ENCODE peak calls at places on chromosomes 16 and 17, in eight cellular contexts. One of them, this sample, is unnamed.

GRCh38 chr17:51044964-51045363 is 75.7 kb downstream of the SPAG9 start:
- DNase-seq in OCI-LY7: no peak
- DNase-seq in BJ: no peak
- DNase-seq in IMR-90: no peak
- DNase-seq in left lung: no peak
- DNase-seq in retinal pigment epithelial cell: no peak
- DNase-seq in AG04450: no peak
- DNase-seq in MM.1S: no peak
- DNase-seq in this sample: no peak

GRCh38 chr17:16926591-16927451 is 45.1 kb downstream of the TNFRSF13B start:
- DNase-seq in OCI-LY7: no peak
- DNase-seq in BJ: no peak
- DNase-seq in IMR-90: no peak
- DNase-seq in left lung: peak
- DNase-seq in retinal pigment epithelial cell: no peak
- DNase-seq in AG04450: no peak
- DNase-seq in MM.1S: no peak
- DNase-seq in this sample: no peak

GRCh38 chr17:27294689-27295630 is 1.0 kb downstream of the WSB1 start:
- DNase-seq in OCI-LY7: peak
- DNase-seq in BJ: no peak
- DNase-seq in IMR-90: peak
- DNase-seq in left lung: peak
- DNase-seq in retinal pigment epithelial cell: peak
- DNase-seq in AG04450: no peak
- DNase-seq in MM.1S: peak
- DNase-seq in this sample: peak

GRCh38 chr17:39209317-39210092 is 9.4 kb downstream of the RPL19 start:
- DNase-seq in OCI-LY7: peak
- DNase-seq in BJ: no peak
- DNase-seq in IMR-90: peak
- DNase-seq in left lung: peak
- DNase-seq in retinal pigment epithelial cell: no peak
- DNase-seq in AG04450: no peak
- DNase-seq in MM.1S: no peak
- DNase-seq in this sample: no peak

GRCh38 chr17:27244481-27245223 is 49.3 kb upstream of the WSB1 start:
- DNase-seq in OCI-LY7: no peak
- DNase-seq in BJ: peak
- DNase-seq in IMR-90: peak
- DNase-seq in left lung: peak
- DNase-seq in retinal pigment epithelial cell: no peak
- DNase-seq in AG04450: peak
- DNase-seq in MM.1S: no peak
- DNase-seq in this sample: no peak

GRCh38 chr17:42340691-42341127 is 47.5 kb downstream of the STAT3 start:
- DNase-seq in OCI-LY7: no peak
- DNase-seq in BJ: no peak
- DNase-seq in IMR-90: no peak
- DNase-seq in left lung: no peak
- DNase-seq in retinal pigment epithelial cell: no peak
- DNase-seq in AG04450: no peak
- DNase-seq in MM.1S: peak
- DNase-seq in this sample: no peak

GRCh38 chr17:72518810-72519597 is 398.2 kb downstream of the SOX9 start:
- DNase-seq in OCI-LY7: no peak
- DNase-seq in BJ: no peak
- DNase-seq in IMR-90: no peak
- DNase-seq in left lung: no peak
- DNase-seq in retinal pigment epithelial cell: no peak
- DNase-seq in AG04450: no peak
- DNase-seq in MM.1S: no peak
- DNase-seq in this sample: no peak

GRCh38 chr16:70658921-70659320 is 12.6 kb downstream of the IL34 start:
- DNase-seq in OCI-LY7: no peak
- DNase-seq in BJ: no peak
- DNase-seq in IMR-90: no peak
- DNase-seq in left lung: no peak
- DNase-seq in retinal pigment epithelial cell: no peak
- DNase-seq in AG04450: no peak
- DNase-seq in MM.1S: no peak
- DNase-seq in this sample: no peak

GRCh38 chr16:89319883-89320716 is 102.6 kb downstream of the ZNF778 start:
- DNase-seq in OCI-LY7: no peak
- DNase-seq in BJ: no peak
- DNase-seq in IMR-90: peak
- DNase-seq in left lung: no peak
- DNase-seq in retinal pigment epithelial cell: no peak
- DNase-seq in AG04450: no peak
- DNase-seq in MM.1S: peak
- DNase-seq in this sample: peak

GRCh38 chr17:38735161-38735997 is 5.2 kb downstream of the CISD3 start:
- DNase-seq in OCI-LY7: peak
- DNase-seq in BJ: no peak
- DNase-seq in IMR-90: no peak
- DNase-seq in left lung: peak
- DNase-seq in retinal pigment epithelial cell: no peak
- DNase-seq in AG04450: no peak
- DNase-seq in MM.1S: peak
- DNase-seq in this sample: no peak

GRCh38 chr17:64209983-64210382 is 53.1 kb downstream of the TEX2 start:
- DNase-seq in OCI-LY7: no peak
- DNase-seq in BJ: no peak
- DNase-seq in IMR-90: no peak
- DNase-seq in left lung: no peak
- DNase-seq in retinal pigment epithelial cell: no peak
- DNase-seq in AG04450: no peak
- DNase-seq in MM.1S: no peak
- DNase-seq in this sample: no peak

DNA sequence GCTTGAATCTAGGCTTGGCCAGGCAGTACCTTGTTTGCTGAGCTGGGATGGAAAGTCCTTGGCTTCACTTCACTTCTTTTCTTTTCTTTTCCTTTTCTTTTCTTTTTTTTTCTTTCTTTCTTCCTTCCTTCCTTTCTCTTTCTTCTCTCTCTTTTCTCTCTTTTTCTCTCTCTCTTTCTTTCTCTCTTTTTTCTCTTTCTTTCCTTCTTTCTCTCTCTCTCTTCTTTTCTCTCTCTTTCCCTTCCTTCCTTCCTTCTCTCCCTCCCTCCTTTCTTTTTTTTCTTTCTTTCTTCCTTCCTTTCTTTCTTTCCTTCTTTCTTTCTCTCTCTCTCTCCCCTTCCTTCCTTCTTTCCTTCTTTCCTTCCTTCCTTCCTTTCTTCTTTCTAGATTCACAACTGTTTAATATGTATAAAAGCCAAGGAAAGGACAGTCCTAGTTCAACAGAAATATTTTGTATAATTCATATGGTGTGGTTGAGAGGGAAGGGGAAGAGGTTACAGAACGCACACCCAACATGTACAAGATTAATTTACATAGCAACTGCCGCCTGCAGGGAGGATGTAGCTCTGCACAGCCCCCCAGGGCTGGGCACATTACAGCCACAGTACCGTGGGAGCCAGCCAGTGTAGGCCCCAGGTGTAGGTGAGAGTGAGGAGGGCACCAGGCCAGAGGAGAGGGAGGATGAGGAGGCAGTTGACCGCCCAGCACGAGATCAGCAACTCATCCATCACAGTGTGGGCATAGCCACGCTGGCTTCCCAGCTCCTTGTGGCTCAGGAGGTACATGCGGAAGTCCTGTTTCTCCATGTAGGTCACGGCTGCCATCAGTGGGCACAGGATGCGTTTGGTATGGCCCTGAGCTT is 9.7 kb upstream of the ITGB3 start:
- DNase-seq in OCI-LY7: peak
- DNase-seq in BJ: no peak
- DNase-seq in IMR-90: no peak
- DNase-seq in left lung: no peak
- DNase-seq in retinal pigment epithelial cell: no peak
- DNase-seq in AG04450: no peak
- DNase-seq in MM.1S: no peak
- DNase-seq in this sample: no peak
- H3K4me3 ChIP-seq in OCI-LY7: no peak
- H3K4me3 ChIP-seq in BJ: no peak
- H3K4me3 ChIP-seq in IMR-90: no peak
- H3K4me3 ChIP-seq in left lung: no peak
- H3K4me3 ChIP-seq in retinal pigment epithelial cell: no peak
- H3K4me3 ChIP-seq in AG04450: no peak
- H3K4me3 ChIP-seq in MM.1S: no peak
- H3K4me3 ChIP-seq in this sample: no peak

DNA sequence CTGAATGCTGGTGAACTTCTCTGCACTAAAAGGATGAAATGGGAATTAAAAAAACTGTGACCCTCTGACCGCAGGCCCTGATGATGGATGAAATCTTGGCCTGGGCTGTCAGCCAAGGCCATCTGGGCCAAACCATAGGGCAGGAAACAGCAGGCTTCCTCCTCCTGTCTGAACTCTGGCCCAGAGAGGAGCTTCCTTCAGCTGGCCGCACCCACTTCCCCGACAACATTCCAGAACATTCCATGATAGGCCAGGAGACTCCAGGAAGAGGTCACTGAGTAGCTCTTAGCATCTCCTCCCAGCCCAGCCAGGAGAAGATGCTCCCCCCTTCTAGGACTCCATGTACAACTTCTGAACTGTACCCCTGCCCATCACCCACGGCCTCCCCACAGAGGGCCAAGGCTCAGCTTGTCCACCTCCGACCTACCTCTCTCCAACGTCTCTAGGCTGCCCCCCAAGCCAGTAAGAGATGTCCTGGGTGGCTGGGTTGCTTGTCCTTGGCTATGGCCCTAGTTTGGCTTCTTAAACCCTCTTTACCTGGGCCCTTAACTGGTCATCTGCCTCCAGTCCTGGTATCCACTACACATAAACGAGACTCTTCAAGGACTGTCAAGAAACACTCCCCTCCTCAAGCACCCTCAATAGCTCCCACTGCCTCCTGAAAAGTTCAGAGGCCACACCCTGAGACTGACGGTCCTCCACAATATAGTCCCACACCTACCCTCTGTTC is 1.7 kb downstream of the RPH3AL start:
- DNase-seq in OCI-LY7: no peak
- DNase-seq in BJ: no peak
- DNase-seq in IMR-90: no peak
- DNase-seq in left lung: peak
- DNase-seq in retinal pigment epithelial cell: no peak
- DNase-seq in AG04450: no peak
- DNase-seq in MM.1S: no peak
- DNase-seq in this sample: no peak
- TF ChIP-seq CTCF in OCI-LY7: no peak
- TF ChIP-seq CTCF in BJ: no peak
- TF ChIP-seq CTCF in IMR-90: no peak
- TF ChIP-seq CTCF in left lung: no peak
- TF ChIP-seq CTCF in retinal pigment epithelial cell: no peak
- TF ChIP-seq CTCF in AG04450: no peak
- TF ChIP-seq CTCF in MM.1S: no peak
- TF ChIP-seq CTCF in this sample: no peak

GRCh38 chr16:29779474-29779873 is 1.4 kb downstream of the ZG16 start:
- DNase-seq in OCI-LY7: no peak
- DNase-seq in BJ: no peak
- DNase-seq in IMR-90: no peak
- DNase-seq in left lung: no peak
- DNase-seq in retinal pigment epithelial cell: no peak
- DNase-seq in AG04450: no peak
- DNase-seq in MM.1S: no peak
- DNase-seq in this sample: no peak
- H3K4me3 ChIP-seq in OCI-LY7: no peak
- H3K4me3 ChIP-seq in BJ: no peak
- H3K4me3 ChIP-seq in IMR-90: no peak
- H3K4me3 ChIP-seq in left lung: no peak
- H3K4me3 ChIP-seq in retinal pigment epithelial cell: no peak
- H3K4me3 ChIP-seq in AG04450: no peak
- H3K4me3 ChIP-seq in MM.1S: no peak
- H3K4me3 ChIP-seq in this sample: no peak

DNA sequence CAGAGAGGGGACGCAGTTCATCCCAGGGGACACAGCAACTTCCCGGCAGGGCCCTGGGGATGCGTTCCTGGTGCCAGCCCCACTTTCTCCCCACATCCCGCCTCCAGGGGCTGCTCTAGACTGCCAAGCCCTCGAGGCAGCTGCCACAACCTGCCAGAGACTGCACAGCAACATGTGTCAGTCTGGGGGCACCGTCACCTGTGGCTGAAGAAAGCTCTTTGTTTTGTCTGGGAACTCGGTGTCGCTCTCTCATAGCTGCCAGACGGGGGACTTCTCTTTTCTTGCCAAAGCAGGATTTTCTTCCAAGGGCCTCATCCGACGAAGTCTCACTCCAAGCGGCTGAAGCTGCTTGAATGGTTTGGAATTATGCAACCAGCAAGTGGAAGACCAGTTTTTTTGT is 43.7 kb downstream of the COTL1 start:
- DNase-seq in OCI-LY7: no peak
- DNase-seq in BJ: no peak
- DNase-seq in IMR-90: no peak
- DNase-seq in left lung: no peak
- DNase-seq in retinal pigment epithelial cell: no peak
- DNase-seq in AG04450: no peak
- DNase-seq in MM.1S: no peak
- DNase-seq in this sample: no peak
- TF ChIP-seq CTCF in OCI-LY7: no peak
- TF ChIP-seq CTCF in BJ: no peak
- TF ChIP-seq CTCF in IMR-90: no peak
- TF ChIP-seq CTCF in left lung: no peak
- TF ChIP-seq CTCF in retinal pigment epithelial cell: peak
- TF ChIP-seq CTCF in AG04450: no peak
- TF ChIP-seq CTCF in MM.1S: no peak
- TF ChIP-seq CTCF in this sample: no peak